ENCODE peak calls at places on chromosomes 13 and 19, in five cellular contexts. R is Peyer's patch, S is transverse colon, M is AG04450, K is adrenal gland. A is an unnamed sample.

GRCh38 chr13:113400621-113401451 is 36.9 kb upstream of the GRTP1 start:
- DNase-seq in R (peak; percentile 41), S (no peak), M (no peak), K (no peak), A (no peak)

GRCh38 chr13:20401958-20402856 is 123.5 kb downstream of the CRYL1 start:
- DNase-seq in R (no peak), S (no peak), M (no peak), K (no peak), A (no peak)

GRCh38 chr13:53637971-53638547 is 609.4 kb downstream of the OLFM4 start:
- DNase-seq in R (no peak), S (no peak), M (no peak), K (no peak), A (no peak)

GRCh38 chr19:46428278-46429141 is at the start of gene PNMA8C:
- DNase-seq in R (no peak), S (peak; percentile 50), M (no peak), K (peak; percentile 94), A (peak; percentile 64)

GRCh38 chr19:19386373-19386869 is 19.1 kb upstream of the GATAD2A start:
- DNase-seq in R (no peak), S (peak; percentile 28), M (no peak), K (no peak), A (no peak)

GRCh38 chr19:11423804-11424318 is 4.7 kb upstream of the RGL3 start:
- DNase-seq in R (no peak), S (no peak), M (no peak), K (peak; percentile 67), A (no peak)

GRCh38 chr13:61417171-61417570 is 1.5 kb upstream of the PCDH20 start:
- DNase-seq in R (no peak), S (no peak), M (no peak), K (no peak), A (no peak)

GRCh38 chr19:40805258-40805868 is 6.4 kb downstream of the EGLN2 start:
- DNase-seq in R (no peak), S (peak; percentile 64), M (no peak), K (peak; percentile 78), A (no peak)

GRCh38 chr19:7681336-7682174 is 922 bp downstream of the TRAPPC5 start:
- DNase-seq in R (peak; percentile 71), S (peak; percentile 82), M (peak; percentile 21), K (peak; percentile 92), A (peak; percentile 18)

GRCh38 chr13:59061621-59062020 is 1102.1 kb downstream of the DIAPH3 start:
- DNase-seq in R (no peak), S (no peak), M (no peak), K (no peak), A (no peak)

GRCh38 chr19:18274303-18274775 is at the start of gene IQCN:
- DNase-seq in R (peak; percentile 78), S (peak; percentile 66), M (no peak), K (peak; percentile 70), A (no peak)
- H3K4me3 ChIP-seq in R (no peak within 1 kb of the TSS), S (peak within 1 kb of the TSS; percentile 0), M (peak within 1 kb of the TSS; percentile 1), K (no peak within 1 kb of the TSS), A (no peak within 1 kb of the TSS)

GRCh38 chr19:38922482-38922881 is 8.1 kb downstream of the SARS2 start:
- DNase-seq in R (peak; percentile 0), S (no peak), M (no peak), K (no peak), A (no peak)
- H3K4me3 ChIP-seq in R (no peak overlapping the region), S (no peak overlapping the region), M (no peak overlapping the region), K (no peak overlapping the region), A (no peak overlapping the region)

DNA sequence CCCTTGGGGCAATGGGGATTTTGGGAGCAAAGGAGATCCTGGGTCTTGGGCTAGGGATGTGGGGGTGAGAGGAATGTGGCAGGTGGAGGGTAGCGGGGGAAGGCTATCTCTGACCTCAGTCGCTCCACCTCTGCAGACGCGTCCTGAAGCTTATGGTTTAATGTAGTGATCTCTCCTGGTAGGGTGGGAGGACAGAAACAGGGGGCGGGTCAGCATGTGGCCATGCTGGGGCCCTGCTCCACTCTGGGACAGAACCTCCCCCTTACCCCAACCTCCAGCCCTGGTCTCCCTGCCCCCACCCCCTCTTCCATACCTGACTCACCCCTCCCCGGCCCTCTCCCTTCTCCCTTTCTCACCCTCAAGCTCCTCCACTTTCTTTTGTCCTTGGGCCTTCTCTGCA is 1.4 kb downstream of the BST2 start:
- DNase-seq in R (no peak), S (no peak), M (no peak), K (peak; percentile 82), A (no peak)
- H3K4me3 ChIP-seq in R (peak overlapping the region; percentile 49), S (peak overlapping the region; percentile 51), M (no peak overlapping the region), K (no peak overlapping the region), A (no peak overlapping the region)

GRCh38 chr13:21698975-21699679 is 28.3 kb downstream of the FGF9 start:
- DNase-seq in R (no peak), S (no peak), M (no peak), K (no peak), A (no peak)
- H3K4me3 ChIP-seq in R (no peak overlapping the region), S (no peak overlapping the region), M (no peak overlapping the region), K (no peak overlapping the region), A (no peak overlapping the region)